ENCODE peak calls at places on chromosomes 3 and 15, in six cellular contexts. Z is AG08396, T is T-helper 2 cell, G is kidney glomerular epithelial cell, V is ACHN, X is AG09309. Q is an unnamed sample.
A peak's percentile ranks its signal among the peaks of the same experiment; 100 is the strongest.

GRCh38 chr3:120820748-120821147 is 78.2 kb downstream of the GTF2E1 start:
- DNase-seq in Z (no peak), T (no peak), G (no peak), V (no peak), X (no peak), Q (no peak)

GRCh38 chr3:71498543-71498942 is 85.0 kb downstream of the FOXP1 start:
- DNase-seq in Z (no peak), T (no peak), G (no peak), V (no peak), X (no peak), Q (no peak)

GRCh38 chr3:48141225-48142137 is 46.7 kb downstream of the CDC25A start:
- DNase-seq in Z (no peak), T (no peak), G (no peak), V (no peak), X (no peak), Q (no peak)

GRCh38 chr3:28856796-28857195 is 424.1 kb upstream of the RBMS3 start:
- DNase-seq in Z (no peak), T (no peak), G (no peak), V (no peak), X (no peak), Q (no peak)

GRCh38 chr15:55799287-55800212 is 56.6 kb upstream of the PRTG start:
- DNase-seq in Z (peak; percentile 68), T (no peak), G (peak; percentile 72), V (peak; percentile 58), X (no peak), Q (peak; percentile 13)

GRCh38 chr15:100769043-100769974 is 110.3 kb upstream of the ALDH1A3 start:
- DNase-seq in Z (peak; percentile 4), T (no peak), G (no peak), V (no peak), X (no peak), Q (no peak)

GRCh38 chr3:9398715-9399708 is 1.6 kb downstream of the SETD5 start:
- DNase-seq in Z (no peak), T (no peak), G (peak; percentile 37), V (peak; percentile 39), X (no peak), Q (no peak)

GRCh38 chr3:10935028-10935427 is 57.5 kb upstream of the SLC6A1 start:
- DNase-seq in Z (no peak), T (no peak), G (no peak), V (no peak), X (no peak), Q (no peak)

GRCh38 chr3:61733000-61733399 is 171.6 kb downstream of the PTPRG start:
- DNase-seq in Z (no peak), T (no peak), G (no peak), V (no peak), X (no peak), Q (no peak)

GRCh38 chr3:133838916-133839800 is 33.5 kb downstream of the SRPRB start:
- DNase-seq in Z (no peak), T (no peak), G (no peak), V (no peak), X (no peak), Q (no peak)

GRCh38 chr3:48595526-48596121 is 495 bp upstream of the COL7A1 start:
- DNase-seq in Z (peak; percentile 91), T (no peak), G (peak; percentile 96), V (peak; percentile 70), X (peak; percentile 72), Q (no peak)

GRCh38 chr15:101348643-101349496 is 53.8 kb upstream of the SNRPA1 start:
- DNase-seq in Z (no peak), T (no peak), G (no peak), V (no peak), X (no peak), Q (no peak)

GRCh38 chr3:125143538-125143937 is 69.0 kb downstream of the SLC12A8 start:
- DNase-seq in Z (no peak), T (no peak), G (no peak), V (no peak), X (no peak), Q (no peak)

GRCh38 chr3:126491221-126492013 is 15.7 kb upstream of the ZXDC start:
- DNase-seq in Z (no peak), T (no peak), G (no peak), V (no peak), X (no peak), Q (no peak)

GRCh38 chr15:24763891-24764290 is 88.3 kb downstream of the NPAP1 start:
- DNase-seq in Z (no peak), T (no peak), G (no peak), V (no peak), X (no peak), Q (no peak)

GRCh38 chr15:90231028-90232017 is 2.4 kb downstream of the CIB1 start:
- DNase-seq in Z (no peak), T (peak; percentile 52), G (no peak), V (no peak), X (no peak), Q (peak; percentile 67)

GRCh38 chr15:76179023-76179422 is 119.2 kb downstream of the TMEM266 start:
- DNase-seq in Z (no peak), T (no peak), G (no peak), V (no peak), X (no peak), Q (no peak)

GRCh38 chr3:11604139-11604895 is 39.4 kb downstream of the VGLL4 start:
- DNase-seq in Z (no peak), T (no peak), G (peak; percentile 30), V (no peak), X (no peak), Q (no peak)

GRCh38 chr3:44962606-44963393 is 13.2 kb downstream of the ZDHHC3 start:
- DNase-seq in Z (no peak), T (no peak), G (no peak), V (no peak), X (no peak), Q (no peak)

GRCh38 chr3:138849541-138849940 is 14.8 kb upstream of the PIK3CB start:
- DNase-seq in Z (no peak), T (no peak), G (no peak), V (no peak), X (no peak), Q (no peak)

GRCh38 chr3:122795674-122795969 is 753 bp downstream of the SLC49A4 start:
- DNase-seq in Z (no peak), T (no peak), G (no peak), V (no peak), X (no peak), Q (no peak)

GRCh38 chr3:169002689-169003088 is 660.8 kb downstream of the MECOM start:
- DNase-seq in Z (no peak), T (no peak), G (no peak), V (no peak), X (no peak), Q (no peak)

GRCh38 chr15:88454867-88455810 is 12.0 kb downstream of the MRPL46 start:
- DNase-seq in Z (peak; percentile 78), T (no peak), G (no peak), V (peak; percentile 64), X (peak; percentile 25), Q (peak; percentile 39)

GRCh38 chr3:28949580-28949979 is 331.3 kb upstream of the RBMS3 start:
- DNase-seq in Z (no peak), T (no peak), G (no peak), V (no peak), X (no peak), Q (no peak)

GRCh38 chr15:84598993-84599392 is 1.8 kb upstream of the ZSCAN2 start:
- DNase-seq in Z (peak; percentile 71), T (no peak), G (peak; percentile 25), V (peak; percentile 54), X (no peak), Q (no peak)

GRCh38 chr3:90091557-90091956 is 984.1 kb downstream of the EPHA3 start:
- DNase-seq in Z (peak; percentile 12), T (no peak), G (peak; percentile 3), V (peak; percentile 25), X (no peak), Q (no peak)

GRCh38 chr3:197615430-197615829 is 59.7 kb upstream of the BDH1 start:
- DNase-seq in Z (no peak), T (no peak), G (no peak), V (no peak), X (no peak), Q (no peak)

GRCh38 chr3:15367059-15367458 is 34.7 kb upstream of the SH3BP5 start:
- DNase-seq in Z (no peak), T (no peak), G (no peak), V (no peak), X (no peak), Q (no peak)

GRCh38 chr3:73637042-73637441 is 12.3 kb upstream of the PDZRN3 start:
- DNase-seq in Z (no peak), T (no peak), G (no peak), V (no peak), X (no peak), Q (no peak)

GRCh38 chr3:187286467-187287059 is 5.0 kb downstream of the MASP1 start:
- DNase-seq in Z (peak; percentile 65), T (no peak), G (peak; percentile 68), V (no peak), X (peak; percentile 94), Q (no peak)

Q was measured in GM19239.